ENCODE peak calls at places on chromosomes 16 and 17, in six cellular contexts. A, K, B, S, Q and J are unnamed samples.

GRCh38 chr17:81399481-81400153 is 4.4 kb downstream of the BAHCC1 start:
- DNase-seq in B (no peak), A (peak; percentile 38), S (no peak), Q (peak; percentile 33), K (no peak), J (no peak)

GRCh38 chr17:34401165-34401564 is 38.1 kb upstream of the CCL1 start:
- DNase-seq in S (no peak), A (no peak), B (no peak), Q (peak; percentile 92), K (no peak), J (no peak)

GRCh38 chr17:47803751-47804150 is 17.8 kb downstream of the OSBPL7 start:
- DNase-seq in A (no peak), K (no peak), Q (no peak), B (no peak), S (no peak), J (peak; percentile 47)

GRCh38 chr16:66740010-66740409 is 11.4 kb downstream of the DYNC1LI2 start:
- DNase-seq in B (no peak), S (peak; percentile 68), Q (peak; percentile 48), A (no peak), K (peak; percentile 29), J (no peak)

GRCh38 chr17:43661699-43662431 is at the start of gene MEOX1:
- DNase-seq in A (no peak), B (no peak), Q (no peak), K (peak; percentile 43), S (peak; percentile 89), J (no peak)

GRCh38 chr17:73980517-73980916 is 223.0 kb upstream of the RPL38 start:
- DNase-seq in K (no peak), S (no peak), A (no peak), B (no peak), Q (no peak), J (no peak)

GRCh38 chr16:78762222-78762621 is 662.8 kb downstream of the WWOX start:
- DNase-seq in B (no peak), S (no peak), K (no peak), A (no peak), Q (no peak), J (no peak)

GRCh38 chr16:29994613-29995329 is 646 bp downstream of the HIRIP3 start:
- DNase-seq in Q (peak; percentile 83), S (peak; percentile 36), B (no peak), K (peak; percentile 84), A (no peak), J (peak; percentile 52)

GRCh38 chr16:30958164-30959083 is 870 bp downstream of the SETD1A start:
- DNase-seq in S (no peak), K (no peak), A (peak; percentile 43), B (no peak), Q (no peak), J (no peak)

GRCh38 chr17:63314766-63315165 is 131.3 kb downstream of the CYB561 start:
- DNase-seq in A (no peak), Q (no peak), K (no peak), S (no peak), B (no peak), J (no peak)

GRCh38 chr17:54426287-54426886 is 474.3 kb upstream of the TOM1L1 start:
- DNase-seq in B (no peak), Q (no peak), S (peak; percentile 69), K (no peak), A (no peak), J (no peak)